ENCODE peak calls at places on chromosomes 7 and 10, in five cellular contexts. D, N, P, H and S are unnamed samples.

GRCh38 chr7:80916770-80917681 is 1.8 kb downstream of the SEMA3C start:
- DNase-seq in D (no peak), N (no peak), P (peak; percentile 93), H (peak; percentile 67), S (no peak)

GRCh38 chr7:110119883-110120581 is 970.9 kb upstream of the LRRN3 start:
- DNase-seq in D (no peak), N (no peak), P (no peak), H (no peak), S (peak; percentile 10)

GRCh38 chr10:84665211-84665610 is 336.8 kb downstream of the CCSER2 start:
- DNase-seq in D (no peak), N (no peak), P (no peak), H (no peak), S (no peak)

GRCh38 chr7:76191783-76192240 is 9.9 kb upstream of the SRRM3 start:
- DNase-seq in D (no peak), N (no peak), P (peak; percentile 53), H (no peak), S (peak; percentile 72)

GRCh38 chr10:73894245-73894971 is 16.5 kb upstream of the PLAU start:
- DNase-seq in D (no peak), N (no peak), P (peak; percentile 87), H (no peak), S (no peak)

GRCh38 chr7:137572071-137572784 is 228.7 kb upstream of the PTN start:
- DNase-seq in D (no peak), N (no peak), P (peak; percentile 23), H (no peak), S (no peak)

GRCh38 chr7:117323877-117324699 is 1.2 kb upstream of the WNT2 start:
- DNase-seq in D (peak; percentile 13), N (no peak), P (peak; percentile 64), H (no peak), S (peak; percentile 13)

GRCh38 chr7:887488-887820 is 11.1 kb downstream of the GET4 start:
- DNase-seq in D (no peak), N (no peak), P (no peak), H (no peak), S (no peak)

GRCh38 chr10:36888925-36889573 is 236.3 kb upstream of the ANKRD30A start:
- DNase-seq in D (peak; percentile 33), N (peak; percentile 23), P (peak; percentile 20), H (peak; percentile 7), S (peak; percentile 60)

GRCh38 chr10:130485958-130486680 is 349.9 kb downstream of the GLRX3 start:
- DNase-seq in D (no peak), N (no peak), P (no peak), H (no peak), S (no peak)

GRCh38 chr7:7720750-7721621 is 2.6 kb upstream of the RPA3 start:
- DNase-seq in D (no peak), N (no peak), P (no peak), H (no peak), S (no peak)

GRCh38 chr7:1242601-1243289 is 10.1 kb downstream of the UNCX start:
- DNase-seq in D (no peak), N (no peak), P (no peak), H (no peak), S (no peak)

DNA sequence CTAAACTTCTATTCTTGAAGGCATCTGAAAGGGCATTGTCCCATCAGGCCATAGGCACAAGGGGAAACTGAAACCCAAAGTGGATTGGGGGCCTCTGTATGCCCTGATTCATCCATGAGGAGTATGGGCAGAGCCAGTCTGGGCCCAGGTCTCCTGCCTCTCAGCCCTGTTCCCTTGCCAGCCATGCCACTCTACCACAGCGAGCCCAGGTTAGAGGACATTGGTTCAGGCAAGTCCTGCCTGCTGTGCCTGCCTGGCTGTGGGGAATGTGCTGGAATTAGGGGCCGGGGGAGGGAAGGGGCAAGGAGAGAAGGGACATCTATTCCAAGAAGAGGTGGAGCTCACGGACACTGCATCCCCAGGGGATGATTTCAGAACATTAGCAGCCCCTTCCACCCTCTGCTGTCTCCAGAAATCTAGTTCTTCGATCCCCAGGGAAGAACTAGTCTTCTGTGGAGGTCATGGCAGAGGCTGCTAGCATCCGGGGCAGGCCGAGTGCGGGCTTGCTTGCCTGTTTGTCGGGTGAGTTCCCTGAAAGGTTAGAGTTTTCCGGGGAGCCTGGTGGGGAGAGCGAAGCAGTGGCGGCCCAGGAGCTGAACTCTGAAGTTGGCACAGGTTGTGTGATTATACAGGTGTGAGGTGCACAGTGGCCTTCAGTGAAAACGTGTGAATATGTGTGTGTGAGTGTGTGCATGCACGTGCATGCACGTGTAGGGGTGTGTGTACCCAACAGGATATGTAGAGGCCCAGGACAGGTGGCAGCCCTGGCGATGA is 37.8 kb downstream of the TBATA start:
- DNase-seq in D (no peak), N (no peak), P (no peak), H (no peak), S (no peak)
- TF ChIP-seq CTCF in D (no peak), N (no peak), P (no peak), H (no peak), S (no peak)

DNA sequence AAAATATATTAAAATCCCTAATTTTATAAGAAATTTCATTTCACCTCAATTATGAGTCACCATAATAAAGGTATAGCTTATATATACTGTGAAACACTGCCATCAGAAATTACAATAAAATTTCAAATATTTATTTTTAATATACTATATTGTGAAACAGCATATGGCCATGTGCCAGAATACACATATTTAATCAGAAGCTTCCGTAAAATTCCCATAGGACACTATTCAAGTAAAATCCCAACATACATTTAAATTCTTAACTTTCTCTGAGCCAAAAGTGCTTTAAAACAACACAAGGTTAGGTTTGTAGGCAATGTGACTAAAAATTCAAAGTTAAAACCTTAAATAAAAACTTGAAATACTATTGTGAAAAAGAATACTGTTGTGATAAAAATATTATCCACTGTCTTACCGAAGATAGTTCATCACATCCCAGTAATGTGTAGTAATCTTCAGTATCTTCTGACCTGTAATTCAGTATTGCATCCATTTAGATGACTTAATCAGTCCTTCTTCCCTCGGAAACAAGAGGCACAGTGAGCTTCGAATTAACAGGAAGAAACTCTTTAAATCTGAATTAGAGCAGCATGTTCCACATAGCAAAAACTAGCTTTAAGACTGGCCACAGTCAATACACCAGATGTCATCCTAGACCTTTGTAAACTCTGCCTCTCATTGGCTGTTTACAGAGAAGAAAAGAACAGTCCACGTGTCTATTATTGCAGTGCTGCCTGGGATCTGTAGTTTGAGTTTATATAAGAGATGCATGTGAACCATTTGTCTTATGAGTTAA is at the start of gene DNAJC12:
- DNase-seq in D (no peak), N (no peak), P (peak; percentile 81), H (peak; percentile 56), S (peak; percentile 23)
- TF ChIP-seq CTCF in D (no peak), N (no peak), P (no peak), H (no peak), S (no peak)

GRCh38 chr10:34723746-34724145 is 91.3 kb downstream of the PARD3 start:
- DNase-seq in D (no peak), N (no peak), P (peak; percentile 82), H (no peak), S (no peak)
- TF ChIP-seq CTCF in D (peak; percentile 44), N (no peak), P (peak; percentile 64), H (peak; percentile 60), S (peak; percentile 27)

GRCh38 chr7:152891837-152892236 is 132.3 kb downstream of the ACTR3B start:
- DNase-seq in D (no peak), N (no peak), P (no peak), H (no peak), S (no peak)

GRCh38 chr7:152893801-152894294 is 134.3 kb downstream of the ACTR3B start:
- DNase-seq in D (no peak), N (no peak), P (no peak), H (no peak), S (no peak)

GRCh38 chr7:152896217-152896616 is 136.7 kb downstream of the ACTR3B start:
- DNase-seq in D (no peak), N (no peak), P (no peak), H (no peak), S (no peak)

GRCh38 chr7:152897401-152897800 is 137.8 kb downstream of the ACTR3B start:
- DNase-seq in D (no peak), N (no peak), P (no peak), H (no peak), S (no peak)

GRCh38 chr7:152894295-152895170 is 135.0 kb downstream of the ACTR3B start:
- DNase-seq in D (peak; percentile 33), N (no peak), P (peak; percentile 2), H (peak; percentile 60), S (peak; percentile 67)
- TF ChIP-seq CTCF in D (peak; percentile 93), N (peak; percentile 52), P (no peak), H (peak; percentile 70), S (peak; percentile 64)